ENCODE peak calls at places on chromosome 9, in five cellular contexts. T, M, Y, Z and W are unnamed samples.

GRCh38 chr9:110837401-110838005 is 168.9 kb downstream of the MUSK start:
- DNase-seq in T (no peak), M (no peak), Y (no peak), Z (no peak), W (no peak)

GRCh38 chr9:35844628-35845301 is 15.7 kb downstream of the TMEM8B start:
- DNase-seq in T (no peak), M (no peak), Y (no peak), Z (no peak), W (no peak)

GRCh38 chr9:108743901-108744371 is 111.8 kb downstream of the ACTL7B start:
- DNase-seq in T (peak; percentile 91), M (no peak), Y (no peak), Z (no peak), W (no peak)

GRCh38 chr9:135173066-135173465 is 85.6 kb downstream of the OLFM1 start:
- DNase-seq in T (no peak), M (no peak), Y (no peak), Z (no peak), W (no peak)

GRCh38 chr9:18710089-18710488 is 236.1 kb downstream of the ADAMTSL1 start:
- DNase-seq in T (no peak), M (no peak), Y (no peak), Z (no peak), W (no peak)

GRCh38 chr9:11992866-11993265 is 700.3 kb upstream of the TYRP1 start:
- DNase-seq in T (no peak), M (no peak), Y (no peak), Z (no peak), W (no peak)

GRCh38 chr9:85645909-85646627 is 95.7 kb downstream of the AGTPBP1 start:
- DNase-seq in T (no peak), M (no peak), Y (no peak), Z (no peak), W (no peak)

GRCh38 chr9:7318920-7319319 is 480.7 kb downstream of the DMAC1 start:
- DNase-seq in T (no peak), M (no peak), Y (no peak), Z (no peak), W (no peak)

DNA sequence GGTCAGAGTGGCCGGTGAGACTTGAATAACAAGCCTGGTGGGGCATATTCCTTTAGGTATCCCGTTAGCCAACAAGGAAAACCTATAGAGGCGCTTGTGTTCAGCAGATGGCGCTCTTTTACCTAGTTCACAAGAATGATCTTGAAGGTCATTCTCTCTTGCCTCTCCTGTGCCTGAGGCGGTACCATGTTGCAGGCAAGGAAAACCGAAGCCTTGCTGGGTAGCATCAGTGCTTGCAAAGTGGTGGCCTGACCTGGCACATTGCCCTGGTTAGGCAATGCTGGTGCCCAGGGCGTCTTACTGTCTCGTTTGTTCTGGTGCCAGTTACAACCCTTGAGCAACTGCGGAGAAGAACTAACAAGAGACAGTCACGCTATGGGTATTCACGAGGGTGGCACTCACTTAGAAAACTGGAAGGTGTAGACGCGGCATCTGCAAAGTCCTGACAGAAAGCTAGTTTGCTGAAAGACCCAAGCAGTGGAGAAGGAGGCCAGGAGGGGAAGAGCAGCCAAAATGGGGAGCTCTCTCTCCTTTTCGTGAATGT is 56.7 kb downstream of the AOPEP start:
- DNase-seq in T (peak; percentile 75), M (peak; percentile 80), Y (peak; percentile 91), Z (no peak), W (peak; percentile 49)
- TF ChIP-seq POLR2A in T (no peak), M (no peak), Y (no peak), Z (no peak), W (no peak)

GRCh38 chr9:87271696-87272477 is 225.8 kb upstream of the DAPK1 start:
- DNase-seq in T (no peak), M (no peak), Y (no peak), Z (no peak), W (no peak)
- TF ChIP-seq POLR2A in T (no peak), M (no peak), Y (no peak), Z (no peak), W (no peak)

DNA sequence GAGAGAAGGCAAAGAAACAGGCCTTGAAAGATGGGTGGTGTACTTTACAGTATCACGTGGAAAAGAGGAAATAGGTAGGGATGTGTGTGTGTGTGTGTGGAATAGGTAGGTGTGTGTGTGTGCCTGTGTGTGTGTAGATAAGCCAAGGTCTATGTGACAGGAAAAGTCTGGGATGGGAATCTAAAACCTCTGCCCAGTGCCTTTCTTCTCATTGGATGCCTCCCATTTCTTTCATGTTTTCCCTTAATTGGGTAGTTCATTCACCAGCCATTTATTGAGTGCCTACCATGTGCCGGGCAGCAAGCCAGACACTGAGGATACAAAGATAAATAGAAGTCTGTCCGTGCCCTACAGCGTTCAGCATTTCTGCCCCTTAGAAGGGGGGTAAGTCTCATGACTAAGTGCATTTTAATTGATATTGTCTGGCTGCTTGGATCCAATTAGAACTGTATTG is 1.0 kb downstream of the URM1 start:
- DNase-seq in T (no peak), M (no peak), Y (no peak), Z (no peak), W (peak; percentile 62)
- TF ChIP-seq POLR2A in T (no peak), M (no peak), Y (no peak), Z (no peak), W (no peak)

GRCh38 chr9:129626079-129626943 is at the start of gene NTMT1:
- DNase-seq in T (peak; percentile 77), M (peak; percentile 77), Y (peak; percentile 92), Z (peak; percentile 92), W (peak; percentile 95)
- TF ChIP-seq POLR2A in T (peak; percentile 95), M (peak; percentile 93), Y (peak; percentile 89), Z (peak; percentile 91), W (peak; percentile 93)

DNA sequence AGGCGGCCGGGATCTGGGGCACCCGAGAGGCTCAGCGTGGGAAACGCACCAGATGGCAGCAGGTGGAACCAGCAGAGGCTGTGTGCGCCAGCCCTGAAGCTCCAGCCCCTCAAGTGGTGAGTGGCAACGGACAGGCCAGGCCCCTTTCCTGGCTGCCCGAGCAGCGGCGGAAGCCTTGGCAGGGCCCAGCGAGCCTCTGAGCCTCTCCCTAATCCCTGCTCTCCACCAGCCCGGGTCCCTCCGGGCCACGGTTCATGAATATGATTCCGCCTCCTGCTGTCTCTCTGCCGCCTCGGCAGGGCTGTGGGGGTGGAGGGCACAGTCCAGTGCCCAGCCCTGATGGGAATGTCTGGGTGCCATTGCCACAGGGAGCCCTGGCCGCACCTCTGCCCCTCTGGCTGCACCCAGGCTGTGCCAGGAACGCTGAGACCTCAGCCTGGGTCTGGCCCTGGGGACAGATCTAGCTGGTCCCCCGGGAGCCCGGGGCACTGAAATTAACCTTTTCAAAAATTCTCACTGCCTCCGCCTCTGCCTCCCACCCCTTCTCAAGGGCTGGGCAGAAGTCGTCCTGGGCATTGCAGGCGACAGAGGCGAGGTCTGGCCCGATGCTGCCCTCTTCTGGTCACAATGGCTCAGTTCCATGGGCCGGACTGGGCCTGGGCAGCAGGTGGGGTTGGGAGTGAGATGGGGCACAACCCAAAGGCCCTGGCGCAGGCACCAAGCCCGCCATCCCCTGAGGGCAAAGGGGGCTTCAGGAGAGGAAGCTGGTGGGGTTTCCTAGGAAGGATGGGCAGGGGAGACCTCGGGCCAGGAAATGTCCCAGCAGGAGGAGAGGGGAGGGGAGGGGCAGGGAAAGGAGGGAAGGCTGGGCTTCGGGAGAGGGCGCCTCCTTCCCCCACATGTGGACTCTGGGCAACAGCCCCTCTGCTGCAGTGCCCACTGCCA is 20.3 kb downstream of the CCDC187 start:
- DNase-seq in T (peak; percentile 33), M (peak; percentile 88), Y (no peak), Z (peak; percentile 95), W (peak; percentile 86)
- TF ChIP-seq POLR2A in T (no peak), M (no peak), Y (no peak), Z (no peak), W (no peak)

GRCh38 chr9:130017035-130017909 is 25.7 kb downstream of the FNBP1 start:
- DNase-seq in T (no peak), M (no peak), Y (no peak), Z (no peak), W (no peak)
- TF ChIP-seq POLR2A in T (no peak), M (no peak), Y (no peak), Z (no peak), W (no peak)

GRCh38 chr9:41229408-41230401 is 40.6 kb upstream of the ZNG1F start:
- DNase-seq in T (peak; percentile 6), M (no peak), Y (peak; percentile 64), Z (no peak), W (no peak)
- TF ChIP-seq POLR2A in T (no peak), M (no peak), Y (no peak), Z (peak; percentile 34), W (no peak)

DNA sequence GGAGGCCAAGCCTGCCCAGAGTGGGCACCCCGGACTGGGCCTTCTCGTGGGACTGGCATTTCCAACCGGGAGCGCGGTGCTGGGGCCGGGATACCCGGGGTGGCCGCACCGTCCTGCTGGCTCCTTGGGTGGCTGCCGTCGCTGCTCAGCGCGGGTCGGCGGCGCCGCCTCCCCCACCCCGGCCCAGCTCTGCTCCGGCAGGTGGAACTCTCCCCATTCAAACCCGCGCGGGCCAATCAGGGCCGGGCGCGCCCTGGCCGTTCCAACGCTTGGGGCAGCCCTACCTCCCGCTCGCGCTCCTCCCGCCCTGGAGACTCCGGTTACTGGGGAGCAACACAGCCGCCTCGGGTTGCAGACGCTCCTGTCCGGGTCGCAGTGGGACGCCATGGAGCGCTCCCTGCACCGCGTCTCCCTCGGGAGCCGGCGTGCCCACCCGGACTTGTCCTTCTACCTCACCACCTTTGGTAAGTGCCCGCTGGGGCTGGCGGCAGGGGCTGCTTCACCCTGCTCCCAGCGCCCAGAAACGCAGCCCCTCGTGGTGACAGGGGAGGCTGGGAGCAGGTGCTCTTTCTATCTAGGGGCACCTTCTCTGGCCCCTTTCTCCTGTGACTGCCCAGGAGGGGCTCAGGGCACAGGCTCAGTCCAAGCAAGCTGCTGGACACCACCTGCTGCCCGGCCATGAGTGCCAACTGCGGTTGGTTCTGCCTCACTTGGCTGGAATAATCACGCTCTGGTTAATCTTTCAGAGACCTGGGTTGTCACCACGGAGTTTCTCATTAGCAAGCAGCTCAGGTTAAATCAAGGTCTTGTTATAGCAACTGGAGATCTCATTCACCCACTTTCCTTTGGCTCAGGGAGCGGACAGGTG is at the start of gene RGS3:
- DNase-seq in T (peak; percentile 66), M (peak; percentile 83), Y (no peak), Z (no peak), W (no peak)
- TF ChIP-seq POLR2A in T (peak; percentile 75), M (no peak), Y (no peak), Z (no peak), W (no peak)

GRCh38 chr9:8349369-8349768 is 549.8 kb upstream of the DMAC1 start:
- DNase-seq in T (no peak), M (no peak), Y (no peak), Z (no peak), W (no peak)
- TF ChIP-seq POLR2A in T (no peak), M (no peak), Y (no peak), Z (no peak), W (no peak)